ENCODE peak calls at places on chromosome 21, in four cellular contexts. E is AG04450, C is fibroblast of pulmonary artery, F is Peyer's patch. Z is an unnamed sample.
A peak's percentile ranks its signal among the peaks of the same experiment; 100 is the strongest.

GRCh38 chr21:39079617-39080016 is 103.6 kb downstream of the PSMG1 start:
- DNase-seq in E (no peak), C (peak; percentile 56), F (peak; percentile 79), Z (peak; percentile 98)

GRCh38 chr21:15164678-15165303 is 100.0 kb upstream of the NRIP1 start:
- DNase-seq in E (no peak), C (peak; percentile 24), F (peak; percentile 73), Z (no peak)

GRCh38 chr21:37220433-37220980 is 46.6 kb downstream of the VPS26C start:
- DNase-seq in E (no peak), C (peak; percentile 57), F (peak; percentile 64), Z (no peak)

GRCh38 chr21:33101300-33102005 is 31.5 kb downstream of the OLIG1 start:
- DNase-seq in E (no peak), C (no peak), F (no peak), Z (peak; percentile 89)

GRCh38 chr21:39087238-39087975 is 95.8 kb downstream of the PSMG1 start:
- DNase-seq in E (no peak), C (no peak), F (no peak), Z (no peak)

GRCh38 chr21:36425286-36425685 is 40.1 kb downstream of the CHAF1B start:
- DNase-seq in E (peak; percentile 46), C (no peak), F (no peak), Z (no peak)

GRCh38 chr21:38440746-38441145 is 57.5 kb downstream of the ERG start:
- DNase-seq in E (peak; percentile 39), C (peak; percentile 95), F (no peak), Z (no peak)

GRCh38 chr21:34693192-34693810 is 24.5 kb downstream of the CLIC6 start:
- DNase-seq in E (peak; percentile 39), C (peak; percentile 83), F (peak; percentile 81), Z (no peak)

GRCh38 chr21:43619856-43620255 is 39.4 kb downstream of the HSF2BP start:
- DNase-seq in E (no peak), C (peak; percentile 31), F (no peak), Z (no peak)

GRCh38 chr21:34859976-34860653 is 189.0 kb downstream of the RUNX1 start:
- DNase-seq in E (no peak), C (no peak), F (no peak), Z (no peak)

GRCh38 chr21:33978585-33978984 is 63.0 kb upstream of the ATP5PO start:
- DNase-seq in E (no peak), C (no peak), F (no peak), Z (no peak)

GRCh38 chr21:26842300-26842699 is 2.9 kb downstream of the ADAMTS1 start:
- DNase-seq in E (no peak), C (peak; percentile 69), F (no peak), Z (no peak)

GRCh38 chr21:34367320-34367935 is 3.6 kb downstream of the KCNE2 start:
- DNase-seq in E (peak; percentile 55), C (peak; percentile 80), F (peak; percentile 66), Z (no peak)

GRCh38 chr21:26437326-26438009 is 135.6 kb downstream of the CYYR1 start:
- DNase-seq in E (no peak), C (peak; percentile 28), F (no peak), Z (no peak)

GRCh38 chr21:26070822-26071425 is 99.6 kb downstream of the APP start:
- DNase-seq in E (no peak), C (peak; percentile 55), F (peak; percentile 68), Z (no peak)

GRCh38 chr21:38789275-38789674 is 16.5 kb upstream of the ETS2 start:
- DNase-seq in E (no peak), C (no peak), F (no peak), Z (no peak)

GRCh38 chr21:15063081-15063820 is 1.5 kb downstream of the NRIP1 start:
- DNase-seq in E (no peak), C (peak; percentile 24), F (peak; percentile 53), Z (no peak)

GRCh38 chr21:44259082-44259705 is 2.5 kb downstream of the DNMT3L start:
- DNase-seq in E (no peak), C (peak; percentile 72), F (no peak), Z (no peak)

GRCh38 chr21:18832950-18833349 is 429.4 kb upstream of the TMPRSS15 start:
- DNase-seq in E (no peak), C (peak; percentile 62), F (no peak), Z (no peak)

GRCh38 chr21:42638266-42638863 is 15.1 kb upstream of the PDE9A start:
- DNase-seq in E (no peak), C (no peak), F (no peak), Z (no peak)

GRCh38 chr21:36854391-36854790 is 112.1 kb downstream of the HLCS start:
- DNase-seq in E (no peak), C (peak; percentile 58), F (no peak), Z (no peak)

GRCh38 chr21:44405091-44405947 is 50.0 kb upstream of the LRRC3 start:
- DNase-seq in E (no peak), C (no peak), F (no peak), Z (no peak)

GRCh38 chr21:15592271-15592860 is 137.4 kb upstream of the USP25 start:
- DNase-seq in E (peak; percentile 21), C (peak; percentile 79), F (no peak), Z (no peak)

GRCh38 chr21:26845066-26845749 is at the start of gene ADAMTS1:
- DNase-seq in E (peak; percentile 89), C (peak; percentile 91), F (peak; percentile 81), Z (no peak)

GRCh38 chr21:43665879-43666278 is 6.5 kb downstream of the RRP1B start:
- DNase-seq in E (no peak), C (no peak), F (no peak), Z (no peak)

GRCh38 chr21:38875694-38876492 is 70.2 kb downstream of the ETS2 start:
- DNase-seq in E (no peak), C (peak; percentile 86), F (no peak), Z (no peak)

GRCh38 chr21:23853796-23854379 is 1753.4 kb downstream of the MRPL39 start:
- DNase-seq in E (peak; percentile 7), C (peak; percentile 41), F (no peak), Z (no peak)

GRCh38 chr21:42672699-42673458 is 19.5 kb downstream of the PDE9A start:
- DNase-seq in E (no peak), C (peak; percentile 80), F (no peak), Z (no peak)

GRCh38 chr21:33896691-33897090 is 18.9 kb downstream of the ATP5PO start:
- DNase-seq in E (no peak), C (no peak), F (no peak), Z (no peak)

GRCh38 chr21:34022557-34023335 is 50.6 kb upstream of the MRPS6 start:
- DNase-seq in E (no peak), C (no peak), F (peak; percentile 52), Z (peak; percentile 83)

GRCh38 chr21:15445327-15445726 is 284.5 kb upstream of the USP25 start:
- DNase-seq in E (no peak), C (no peak), F (no peak), Z (no peak)

GRCh38 chr21:15063821-15064575 is 802 bp downstream of the NRIP1 start:
- DNase-seq in E (no peak), C (peak; percentile 44), F (peak; percentile 73), Z (peak; percentile 46)

GRCh38 chr21:44295646-44296045 is 4.2 kb upstream of the PFKL start:
- DNase-seq in E (no peak), C (no peak), F (no peak), Z (no peak)

DNA sequence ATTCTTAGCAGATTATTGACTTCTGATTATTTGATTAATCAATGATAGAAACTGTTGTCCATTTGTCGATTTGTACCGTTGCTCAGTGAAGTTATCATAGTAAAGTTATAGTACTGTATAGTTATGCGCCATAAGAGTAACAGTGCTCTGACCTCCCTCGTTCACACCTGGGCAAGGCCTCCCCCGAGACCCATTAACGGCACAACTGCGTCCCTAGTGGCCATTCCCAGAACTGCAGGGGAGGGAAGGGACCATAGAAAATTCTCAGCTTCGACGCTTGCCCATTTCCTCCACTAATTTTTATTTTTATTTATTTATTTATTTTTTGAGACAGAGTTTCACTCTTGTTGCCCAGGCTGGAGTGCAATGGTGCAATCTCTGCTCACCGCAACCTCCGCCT is 334.4 kb downstream of the DSCAM start:
- DNase-seq in E (no peak), C (no peak), F (no peak), Z (no peak)
- TF ChIP-seq CTCF in E (peak; percentile 30), C (peak; percentile 16), F (peak; percentile 6), Z (peak; percentile 61)

DNA sequence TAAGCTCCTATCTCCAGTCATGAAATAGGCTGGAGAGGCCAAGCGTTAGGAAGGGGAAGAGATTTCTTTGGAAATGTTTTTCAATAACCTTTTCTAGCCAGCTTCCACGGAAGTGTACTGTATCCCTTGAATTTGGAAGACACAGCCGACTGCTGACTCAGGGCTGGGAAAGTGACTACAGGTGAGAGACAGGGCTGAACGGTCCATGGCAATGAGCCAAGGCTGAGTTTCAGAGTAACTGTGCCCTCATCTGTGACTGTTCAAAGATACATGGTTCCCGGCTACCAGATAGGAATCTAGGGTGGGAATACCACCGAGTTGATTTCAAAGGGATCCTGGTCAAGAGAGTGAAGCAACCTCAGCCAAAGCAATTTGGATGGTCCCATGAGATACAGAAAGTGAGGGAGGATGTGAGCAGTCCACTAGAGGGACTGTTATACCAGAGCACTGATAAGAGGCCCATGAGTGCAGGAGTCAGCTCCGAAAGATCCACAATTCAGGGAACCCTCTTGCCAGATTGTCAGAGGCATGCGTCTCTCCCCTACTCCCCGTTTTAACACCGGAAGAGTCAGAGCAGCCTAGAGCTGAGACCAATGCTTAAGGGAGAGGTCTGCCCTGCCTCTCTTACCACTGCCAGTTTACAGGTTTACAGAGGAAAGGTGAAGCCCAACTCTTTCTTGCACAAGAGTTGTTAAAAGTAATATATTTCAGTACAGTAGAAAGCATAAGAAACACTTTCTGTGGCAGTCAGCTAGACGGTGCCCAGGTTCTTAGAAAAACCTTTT is 3.2 kb upstream of the KRTAP19-8 start:
- DNase-seq in E (no peak), C (no peak), F (no peak), Z (no peak)
- TF ChIP-seq CTCF in E (no peak), C (no peak), F (no peak), Z (no peak)

GRCh38 chr21:28018741-28019669 is 973.7 kb downstream of the LTN1 start:
- DNase-seq in E (no peak), C (no peak), F (no peak), Z (no peak)
- TF ChIP-seq CTCF in E (no peak), C (no peak), F (no peak), Z (no peak)

GRCh38 chr21:31479222-31479621 is 135.2 kb upstream of the TIAM1 start:
- DNase-seq in E (no peak), C (no peak), F (no peak), Z (no peak)

GRCh38 chr21:31479714-31480113 is 135.7 kb upstream of the TIAM1 start:
- DNase-seq in E (no peak), C (no peak), F (no peak), Z (no peak)

GRCh38 chr21:31473685-31474345 is 129.8 kb upstream of the TIAM1 start:
- DNase-seq in E (no peak), C (peak; percentile 5), F (no peak), Z (no peak)

GRCh38 chr21:31475223-31475622 is 131.2 kb upstream of the TIAM1 start:
- DNase-seq in E (no peak), C (no peak), F (no peak), Z (no peak)

DNA sequence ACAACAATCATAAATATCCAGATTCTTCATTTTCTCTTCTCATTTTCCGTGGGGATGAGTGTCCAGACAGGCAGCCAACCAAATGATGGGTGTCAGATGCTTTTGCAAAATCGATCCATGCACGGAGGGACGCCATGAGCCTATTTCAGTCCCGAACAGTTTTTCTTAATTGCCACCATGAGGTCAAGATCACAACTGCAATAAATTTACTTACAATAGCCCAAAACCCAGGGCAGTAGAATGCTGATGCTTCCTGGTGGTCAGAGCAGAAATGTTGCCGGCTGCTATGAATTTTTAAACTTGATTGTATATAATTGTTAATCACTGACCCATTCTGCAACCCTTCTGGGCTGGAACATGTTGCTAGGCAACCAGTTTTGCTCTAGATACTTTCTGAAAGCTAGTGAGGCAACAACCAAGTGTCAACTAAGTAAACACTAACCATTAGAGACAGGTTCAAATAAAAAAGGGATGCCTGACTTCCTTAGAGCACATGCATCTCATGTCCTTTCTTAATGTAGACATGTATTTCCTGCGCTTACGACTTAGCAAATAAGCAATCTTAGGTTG is 132.6 kb upstream of the TIAM1 start:
- DNase-seq in E (no peak), C (peak; percentile 8), F (no peak), Z (no peak)
- TF ChIP-seq CTCF in E (no peak), C (peak; percentile 7), F (no peak), Z (no peak)

Z was measured in CD14-positive monocyte.